ENCODE peak calls at places on chromosomes 6 and 20, in seven cellular contexts. One of them, this sample, is unnamed.
A peak's percentile ranks its signal among the peaks of the same experiment; 100 is the strongest.

GRCh38 chr6:144310761-144311160 is 25.6 kb downstream of the UTRN start:
- DNase-seq in fibroblast of lung: no peak
- DNase-seq in mesendoderm: no peak
- DNase-seq in GM23248: no peak
- DNase-seq in CD4-positive, CD25-positive, alpha-beta regulatory T cell: no peak
- DNase-seq in GM12878: no peak
- DNase-seq in PC-9: no peak
- DNase-seq in this sample: no peak

GRCh38 chr6:122007366-122007765 is 392.1 kb upstream of the HSF2 start:
- DNase-seq in fibroblast of lung: peak; percentile 13
- DNase-seq in mesendoderm: peak; percentile 88
- DNase-seq in GM23248: peak; percentile 8
- DNase-seq in CD4-positive, CD25-positive, alpha-beta regulatory T cell: no peak
- DNase-seq in GM12878: no peak
- DNase-seq in PC-9: no peak
- DNase-seq in this sample: no peak

GRCh38 chr6:89330910-89331309 is 15.8 kb upstream of the GABRR2 start:
- DNase-seq in fibroblast of lung: no peak
- DNase-seq in mesendoderm: no peak
- DNase-seq in GM23248: no peak
- DNase-seq in CD4-positive, CD25-positive, alpha-beta regulatory T cell: no peak
- DNase-seq in GM12878: no peak
- DNase-seq in PC-9: no peak
- DNase-seq in this sample: no peak

GRCh38 chr6:117938324-117938995 is 31.4 kb downstream of the SLC35F1 start:
- DNase-seq in fibroblast of lung: no peak
- DNase-seq in mesendoderm: peak; percentile 59
- DNase-seq in GM23248: no peak
- DNase-seq in CD4-positive, CD25-positive, alpha-beta regulatory T cell: no peak
- DNase-seq in GM12878: no peak
- DNase-seq in PC-9: peak; percentile 2
- DNase-seq in this sample: no peak

GRCh38 chr20:36214684-36215256 is 21.5 kb upstream of the AAR2 start:
- DNase-seq in fibroblast of lung: peak; percentile 16
- DNase-seq in mesendoderm: peak; percentile 69
- DNase-seq in GM23248: peak; percentile 54
- DNase-seq in CD4-positive, CD25-positive, alpha-beta regulatory T cell: no peak
- DNase-seq in GM12878: no peak
- DNase-seq in PC-9: no peak
- DNase-seq in this sample: no peak

GRCh38 chr6:31972709-31973350 is 892 bp upstream of the DXO start:
- DNase-seq in fibroblast of lung: peak; percentile 68
- DNase-seq in mesendoderm: peak; percentile 11
- DNase-seq in GM23248: peak; percentile 87
- DNase-seq in CD4-positive, CD25-positive, alpha-beta regulatory T cell: no peak
- DNase-seq in GM12878: no peak
- DNase-seq in PC-9: no peak
- DNase-seq in this sample: no peak

GRCh38 chr20:5141615-5142014 is 14.8 kb downstream of the CDS2 start:
- DNase-seq in fibroblast of lung: peak; percentile 46
- DNase-seq in mesendoderm: no peak
- DNase-seq in GM23248: no peak
- DNase-seq in CD4-positive, CD25-positive, alpha-beta regulatory T cell: no peak
- DNase-seq in GM12878: no peak
- DNase-seq in PC-9: no peak
- DNase-seq in this sample: no peak

GRCh38 chr6:90184334-90185298 is 112.0 kb downstream of the BACH2 start:
- DNase-seq in fibroblast of lung: peak; percentile 84
- DNase-seq in mesendoderm: no peak
- DNase-seq in GM23248: no peak
- DNase-seq in CD4-positive, CD25-positive, alpha-beta regulatory T cell: no peak
- DNase-seq in GM12878: no peak
- DNase-seq in PC-9: peak; percentile 75
- DNase-seq in this sample: no peak

GRCh38 chr6:169962604-169963469 is 211.4 kb downstream of the ERMARD start:
- DNase-seq in fibroblast of lung: no peak
- DNase-seq in mesendoderm: no peak
- DNase-seq in GM23248: no peak
- DNase-seq in CD4-positive, CD25-positive, alpha-beta regulatory T cell: no peak
- DNase-seq in GM12878: no peak
- DNase-seq in PC-9: no peak
- DNase-seq in this sample: no peak

GRCh38 chr6:116371384-116372209 is 850 bp downstream of the DSE start:
- DNase-seq in fibroblast of lung: peak; percentile 93
- DNase-seq in mesendoderm: peak; percentile 96
- DNase-seq in GM23248: peak; percentile 98
- DNase-seq in CD4-positive, CD25-positive, alpha-beta regulatory T cell: no peak
- DNase-seq in GM12878: no peak
- DNase-seq in PC-9: peak; percentile 81
- DNase-seq in this sample: no peak

GRCh38 chr6:136607932-136608772 is 57.9 kb upstream of the MAP7 start:
- DNase-seq in fibroblast of lung: peak; percentile 49
- DNase-seq in mesendoderm: peak; percentile 87
- DNase-seq in GM23248: peak; percentile 59
- DNase-seq in CD4-positive, CD25-positive, alpha-beta regulatory T cell: peak; percentile 60
- DNase-seq in GM12878: peak; percentile 17
- DNase-seq in PC-9: peak; percentile 62
- DNase-seq in this sample: peak; percentile 48

GRCh38 chr20:44040202-44040915 is 125.7 kb downstream of the TOX2 start:
- DNase-seq in fibroblast of lung: no peak
- DNase-seq in mesendoderm: no peak
- DNase-seq in GM23248: no peak
- DNase-seq in CD4-positive, CD25-positive, alpha-beta regulatory T cell: no peak
- DNase-seq in GM12878: no peak
- DNase-seq in PC-9: no peak
- DNase-seq in this sample: no peak

GRCh38 chr6:82145926-82146452 is 101.6 kb downstream of the IBTK start:
- DNase-seq in fibroblast of lung: peak; percentile 17
- DNase-seq in mesendoderm: no peak
- DNase-seq in GM23248: no peak
- DNase-seq in CD4-positive, CD25-positive, alpha-beta regulatory T cell: no peak
- DNase-seq in GM12878: no peak
- DNase-seq in PC-9: no peak
- DNase-seq in this sample: no peak

GRCh38 chr6:36387440-36388303 is at the start of gene ETV7:
- DNase-seq in fibroblast of lung: peak; percentile 22
- DNase-seq in mesendoderm: no peak
- DNase-seq in GM23248: peak; percentile 70
- DNase-seq in CD4-positive, CD25-positive, alpha-beta regulatory T cell: peak; percentile 20
- DNase-seq in GM12878: no peak
- DNase-seq in PC-9: peak; percentile 19
- DNase-seq in this sample: peak; percentile 37

GRCh38 chr6:141265748-141266647 is 866.7 kb upstream of the GJE1 start:
- DNase-seq in fibroblast of lung: peak; percentile 14
- DNase-seq in mesendoderm: peak; percentile 14
- DNase-seq in GM23248: peak; percentile 40
- DNase-seq in CD4-positive, CD25-positive, alpha-beta regulatory T cell: no peak
- DNase-seq in GM12878: no peak
- DNase-seq in PC-9: no peak
- DNase-seq in this sample: no peak

GRCh38 chr6:165747963-165748362 is 84.9 kb upstream of the PDE10A start:
- DNase-seq in fibroblast of lung: no peak
- DNase-seq in mesendoderm: no peak
- DNase-seq in GM23248: no peak
- DNase-seq in CD4-positive, CD25-positive, alpha-beta regulatory T cell: no peak
- DNase-seq in GM12878: no peak
- DNase-seq in PC-9: no peak
- DNase-seq in this sample: no peak

GRCh38 chr6:88867841-88868558 is 95.4 kb downstream of the RNGTT start:
- DNase-seq in fibroblast of lung: peak; percentile 72
- DNase-seq in mesendoderm: peak; percentile 13
- DNase-seq in GM23248: peak; percentile 76
- DNase-seq in CD4-positive, CD25-positive, alpha-beta regulatory T cell: no peak
- DNase-seq in GM12878: no peak
- DNase-seq in PC-9: no peak
- DNase-seq in this sample: no peak

GRCh38 chr6:147390909-147391536 is 117.5 kb upstream of the SAMD5 start:
- DNase-seq in fibroblast of lung: peak; percentile 15
- DNase-seq in mesendoderm: peak; percentile 39
- DNase-seq in GM23248: peak; percentile 44
- DNase-seq in CD4-positive, CD25-positive, alpha-beta regulatory T cell: no peak
- DNase-seq in GM12878: no peak
- DNase-seq in PC-9: peak; percentile 4
- DNase-seq in this sample: no peak

GRCh38 chr6:75458895-75459294 is 34.7 kb downstream of the FILIP1 start:
- DNase-seq in fibroblast of lung: no peak
- DNase-seq in mesendoderm: no peak
- DNase-seq in GM23248: peak; percentile 89
- DNase-seq in CD4-positive, CD25-positive, alpha-beta regulatory T cell: no peak
- DNase-seq in GM12878: no peak
- DNase-seq in PC-9: no peak
- DNase-seq in this sample: no peak

GRCh38 chr6:163355471-163355991 is 59.0 kb upstream of the QKI start:
- DNase-seq in fibroblast of lung: peak; percentile 87
- DNase-seq in mesendoderm: no peak
- DNase-seq in GM23248: peak; percentile 85
- DNase-seq in CD4-positive, CD25-positive, alpha-beta regulatory T cell: no peak
- DNase-seq in GM12878: no peak
- DNase-seq in PC-9: peak; percentile 12
- DNase-seq in this sample: no peak

GRCh38 chr20:46588532-46589509 is 38.4 kb upstream of the OCSTAMP start:
- DNase-seq in fibroblast of lung: no peak
- DNase-seq in mesendoderm: no peak
- DNase-seq in GM23248: no peak
- DNase-seq in CD4-positive, CD25-positive, alpha-beta regulatory T cell: no peak
- DNase-seq in GM12878: no peak
- DNase-seq in PC-9: no peak
- DNase-seq in this sample: no peak

GRCh38 chr20:58511861-58512260 is 3.3 kb downstream of the APCDD1L start:
- DNase-seq in fibroblast of lung: no peak
- DNase-seq in mesendoderm: no peak
- DNase-seq in GM23248: peak; percentile 39
- DNase-seq in CD4-positive, CD25-positive, alpha-beta regulatory T cell: no peak
- DNase-seq in GM12878: no peak
- DNase-seq in PC-9: no peak
- DNase-seq in this sample: no peak

DNA sequence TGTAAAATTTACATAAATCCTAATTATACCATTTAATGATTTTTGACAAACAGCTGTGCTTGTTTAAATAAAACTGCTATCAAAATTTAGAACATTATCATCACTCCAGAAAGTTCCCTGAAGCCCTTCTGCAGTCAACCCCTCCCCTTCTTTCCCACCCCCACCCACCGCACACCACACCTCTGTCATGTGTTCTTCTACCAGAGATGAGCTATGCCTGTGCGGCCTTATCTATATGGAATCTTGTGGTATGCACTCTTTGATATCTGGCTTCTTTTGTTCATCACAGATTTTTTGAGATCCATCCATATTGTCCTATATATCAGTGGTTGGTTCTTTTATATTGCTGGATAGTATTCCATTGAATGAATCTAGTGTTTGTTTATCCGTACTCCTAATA is 7.2 kb downstream of the MYLIP start:
- DNase-seq in fibroblast of lung: no peak
- DNase-seq in mesendoderm: no peak
- DNase-seq in GM23248: no peak
- DNase-seq in CD4-positive, CD25-positive, alpha-beta regulatory T cell: peak; percentile 50
- DNase-seq in GM12878: no peak
- DNase-seq in PC-9: no peak
- DNase-seq in this sample: peak; percentile 35
- H3K27ac ChIP-seq in fibroblast of lung: no peak overlapping the region
- H3K27ac ChIP-seq in mesendoderm: no peak overlapping the region
- H3K27ac ChIP-seq in GM23248: no peak overlapping the region
- H3K27ac ChIP-seq in CD4-positive, CD25-positive, alpha-beta regulatory T cell: peak overlapping the region; percentile 58
- H3K27ac ChIP-seq in GM12878: no peak overlapping the region
- H3K27ac ChIP-seq in PC-9: peak overlapping the region; percentile 58
- H3K27ac ChIP-seq in this sample: no peak overlapping the region

GRCh38 chr20:38842017-38842416 is 36.5 kb downstream of the PPP1R16B start:
- DNase-seq in fibroblast of lung: no peak
- DNase-seq in mesendoderm: no peak
- DNase-seq in GM23248: no peak
- DNase-seq in CD4-positive, CD25-positive, alpha-beta regulatory T cell: no peak
- DNase-seq in GM12878: no peak
- DNase-seq in PC-9: no peak
- DNase-seq in this sample: no peak
- H3K27ac ChIP-seq in fibroblast of lung: no peak overlapping the region
- H3K27ac ChIP-seq in mesendoderm: no peak overlapping the region
- H3K27ac ChIP-seq in GM23248: no peak overlapping the region
- H3K27ac ChIP-seq in CD4-positive, CD25-positive, alpha-beta regulatory T cell: peak overlapping the region; percentile 95
- H3K27ac ChIP-seq in GM12878: peak overlapping the region; percentile 91
- H3K27ac ChIP-seq in PC-9: no peak overlapping the region
- H3K27ac ChIP-seq in this sample: peak overlapping the region; percentile 64

DNA sequence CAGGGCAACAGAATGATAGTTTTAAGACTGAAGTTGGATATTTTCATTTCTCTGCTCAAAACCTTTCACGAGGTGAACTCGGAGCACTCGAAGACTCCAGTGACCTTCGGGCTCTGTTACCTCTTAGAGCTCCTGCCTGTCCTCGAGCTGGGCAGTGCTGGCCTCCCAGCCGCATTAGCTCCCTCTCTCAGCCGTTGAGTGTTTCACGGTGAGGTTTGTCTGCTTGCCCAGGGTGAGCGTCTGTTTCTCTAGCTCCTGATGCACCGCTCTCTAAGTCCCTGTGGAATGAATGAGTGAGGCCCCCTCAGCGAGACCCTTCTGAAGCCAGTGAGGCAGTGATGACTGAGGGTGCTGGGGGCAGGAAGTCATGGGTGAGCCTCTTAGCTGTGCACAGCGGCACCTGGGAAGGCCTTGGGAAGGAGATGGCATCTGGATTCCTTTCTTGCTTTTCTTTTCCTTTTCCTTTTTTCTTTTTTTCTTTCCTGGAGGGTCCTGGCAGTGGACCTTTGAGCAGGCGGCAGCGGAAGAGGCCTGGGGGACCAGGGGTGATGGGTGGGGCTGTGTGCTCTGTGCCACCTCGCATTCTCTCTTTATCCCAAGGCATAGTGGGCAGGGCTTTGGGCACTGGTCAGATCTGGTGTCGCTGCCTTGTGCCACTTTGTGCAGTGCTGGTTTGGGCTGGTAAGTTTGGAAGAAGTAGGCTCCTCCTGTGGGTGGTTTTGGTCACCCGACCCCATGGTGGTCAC is 2.2 kb downstream of the PSMG4 start:
- DNase-seq in fibroblast of lung: no peak
- DNase-seq in mesendoderm: no peak
- DNase-seq in GM23248: peak; percentile 24
- DNase-seq in CD4-positive, CD25-positive, alpha-beta regulatory T cell: no peak
- DNase-seq in GM12878: no peak
- DNase-seq in PC-9: no peak
- DNase-seq in this sample: no peak
- H3K27ac ChIP-seq in fibroblast of lung: no peak overlapping the region
- H3K27ac ChIP-seq in mesendoderm: no peak overlapping the region
- H3K27ac ChIP-seq in GM23248: no peak overlapping the region
- H3K27ac ChIP-seq in CD4-positive, CD25-positive, alpha-beta regulatory T cell: no peak overlapping the region
- H3K27ac ChIP-seq in GM12878: no peak overlapping the region
- H3K27ac ChIP-seq in PC-9: no peak overlapping the region
- H3K27ac ChIP-seq in this sample: no peak overlapping the region

DNA sequence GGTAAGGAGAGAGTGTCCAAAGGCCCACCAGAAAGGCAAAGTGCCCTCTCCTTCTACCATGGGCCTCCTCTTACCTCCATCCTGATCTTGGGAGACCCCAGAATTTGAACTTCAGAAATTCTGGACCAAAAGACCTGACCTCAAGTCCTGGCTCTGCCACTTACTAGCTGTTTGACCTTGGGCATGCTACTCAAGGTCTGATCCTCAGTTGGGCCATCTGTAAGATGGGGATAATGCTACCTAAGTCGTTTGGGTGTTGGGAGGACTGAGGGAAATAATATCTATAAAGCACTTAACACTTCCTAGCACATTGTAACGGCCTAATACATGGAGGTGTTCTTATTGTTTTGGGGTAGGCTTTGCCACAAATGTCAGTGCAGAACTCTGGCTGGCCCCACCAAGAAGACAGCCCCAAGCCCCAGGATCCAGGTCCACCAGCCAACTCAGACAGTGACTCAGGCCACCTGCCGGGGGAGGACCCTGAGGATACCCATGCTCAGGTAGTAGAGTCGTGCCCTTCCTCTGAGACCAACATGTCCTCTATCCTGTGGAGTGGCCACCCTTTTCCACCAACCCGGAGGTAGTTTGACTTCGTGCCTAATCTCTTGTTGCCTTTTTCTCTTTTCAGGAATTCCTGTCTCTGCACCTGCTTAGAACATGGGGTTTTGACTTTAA is 2.7 kb downstream of the PRICKLE4 start:
- DNase-seq in fibroblast of lung: no peak
- DNase-seq in mesendoderm: no peak
- DNase-seq in GM23248: no peak
- DNase-seq in CD4-positive, CD25-positive, alpha-beta regulatory T cell: no peak
- DNase-seq in GM12878: no peak
- DNase-seq in PC-9: no peak
- DNase-seq in this sample: no peak
- H3K27ac ChIP-seq in fibroblast of lung: no peak overlapping the region
- H3K27ac ChIP-seq in mesendoderm: no peak overlapping the region
- H3K27ac ChIP-seq in GM23248: no peak overlapping the region
- H3K27ac ChIP-seq in CD4-positive, CD25-positive, alpha-beta regulatory T cell: no peak overlapping the region
- H3K27ac ChIP-seq in GM12878: no peak overlapping the region
- H3K27ac ChIP-seq in PC-9: peak overlapping the region; percentile 78
- H3K27ac ChIP-seq in this sample: no peak overlapping the region

This sample was measured in naive thymus-derived CD4-positive, alpha-beta T cell.